ENCODE peak calls at places on chromosomes 3 and 15, in six cellular contexts. One of them, this sample, is unnamed.

GRCh38 chr15:78415284-78415683 is 22.7 kb upstream of the IREB2 start:
- DNase-seq in AG10803: peak
- DNase-seq in keratinocyte: no peak
- DNase-seq in SHP77: peak
- DNase-seq in stimulated activated CD8-positive, alpha-beta memory T cell treated with anti-CD3 and anti-CD28 coated beads, Interleukin-7, amount 100 ng/mL, for 24 hours: no peak
- DNase-seq in activated CD4-positive, alpha-beta T cell treated with anti-CD3 and anti-CD28 coated beads, Interleukin-2, amount 50 U/mL, for 24 hours: no peak
- DNase-seq in this sample: no peak

GRCh38 chr15:97791824-97792792 is 168.4 kb upstream of the ARRDC4 start:
- DNase-seq in SHP77: no peak
- DNase-seq in AG10803: no peak
- DNase-seq in keratinocyte: no peak
- DNase-seq in stimulated activated CD8-positive, alpha-beta memory T cell treated with anti-CD3 and anti-CD28 coated beads, Interleukin-7, amount 100 ng/mL, for 24 hours: no peak
- DNase-seq in activated CD4-positive, alpha-beta T cell treated with anti-CD3 and anti-CD28 coated beads, Interleukin-2, amount 50 U/mL, for 24 hours: no peak
- DNase-seq in this sample: no peak

GRCh38 chr3:73549071-73549600 is 75.6 kb downstream of the PDZRN3 start:
- DNase-seq in keratinocyte: no peak
- DNase-seq in AG10803: no peak
- DNase-seq in activated CD4-positive, alpha-beta T cell treated with anti-CD3 and anti-CD28 coated beads, Interleukin-2, amount 50 U/mL, for 24 hours: no peak
- DNase-seq in stimulated activated CD8-positive, alpha-beta memory T cell treated with anti-CD3 and anti-CD28 coated beads, Interleukin-7, amount 100 ng/mL, for 24 hours: no peak
- DNase-seq in SHP77: no peak
- DNase-seq in this sample: no peak

GRCh38 chr15:47196057-47196456 is 521.2 kb upstream of the SEMA6D start:
- DNase-seq in SHP77: peak
- DNase-seq in AG10803: peak
- DNase-seq in activated CD4-positive, alpha-beta T cell treated with anti-CD3 and anti-CD28 coated beads, Interleukin-2, amount 50 U/mL, for 24 hours: peak
- DNase-seq in stimulated activated CD8-positive, alpha-beta memory T cell treated with anti-CD3 and anti-CD28 coated beads, Interleukin-7, amount 100 ng/mL, for 24 hours: peak
- DNase-seq in keratinocyte: peak
- DNase-seq in this sample: peak

GRCh38 chr3:72635551-72635950 is 212.7 kb downstream of the SHQ1 start:
- DNase-seq in activated CD4-positive, alpha-beta T cell treated with anti-CD3 and anti-CD28 coated beads, Interleukin-2, amount 50 U/mL, for 24 hours: no peak
- DNase-seq in keratinocyte: no peak
- DNase-seq in SHP77: no peak
- DNase-seq in AG10803: no peak
- DNase-seq in stimulated activated CD8-positive, alpha-beta memory T cell treated with anti-CD3 and anti-CD28 coated beads, Interleukin-7, amount 100 ng/mL, for 24 hours: no peak
- DNase-seq in this sample: no peak

GRCh38 chr3:58452176-58452575 is 18.5 kb upstream of the PDHB start:
- DNase-seq in SHP77: peak
- DNase-seq in activated CD4-positive, alpha-beta T cell treated with anti-CD3 and anti-CD28 coated beads, Interleukin-2, amount 50 U/mL, for 24 hours: no peak
- DNase-seq in stimulated activated CD8-positive, alpha-beta memory T cell treated with anti-CD3 and anti-CD28 coated beads, Interleukin-7, amount 100 ng/mL, for 24 hours: no peak
- DNase-seq in AG10803: no peak
- DNase-seq in keratinocyte: no peak
- DNase-seq in this sample: no peak

GRCh38 chr15:77738441-77739437 is 106.0 kb upstream of the LINGO1 start:
- DNase-seq in stimulated activated CD8-positive, alpha-beta memory T cell treated with anti-CD3 and anti-CD28 coated beads, Interleukin-7, amount 100 ng/mL, for 24 hours: no peak
- DNase-seq in AG10803: no peak
- DNase-seq in keratinocyte: no peak
- DNase-seq in SHP77: peak
- DNase-seq in activated CD4-positive, alpha-beta T cell treated with anti-CD3 and anti-CD28 coated beads, Interleukin-2, amount 50 U/mL, for 24 hours: no peak
- DNase-seq in this sample: no peak

GRCh38 chr15:31298707-31299172 is 27.9 kb upstream of the KLF13 start:
- DNase-seq in SHP77: no peak
- DNase-seq in keratinocyte: no peak
- DNase-seq in activated CD4-positive, alpha-beta T cell treated with anti-CD3 and anti-CD28 coated beads, Interleukin-2, amount 50 U/mL, for 24 hours: no peak
- DNase-seq in stimulated activated CD8-positive, alpha-beta memory T cell treated with anti-CD3 and anti-CD28 coated beads, Interleukin-7, amount 100 ng/mL, for 24 hours: no peak
- DNase-seq in AG10803: no peak
- DNase-seq in this sample: no peak

GRCh38 chr3:57917611-57918010 is 90.6 kb upstream of the FLNB start:
- DNase-seq in SHP77: no peak
- DNase-seq in activated CD4-positive, alpha-beta T cell treated with anti-CD3 and anti-CD28 coated beads, Interleukin-2, amount 50 U/mL, for 24 hours: no peak
- DNase-seq in keratinocyte: no peak
- DNase-seq in AG10803: peak
- DNase-seq in stimulated activated CD8-positive, alpha-beta memory T cell treated with anti-CD3 and anti-CD28 coated beads, Interleukin-7, amount 100 ng/mL, for 24 hours: no peak
- DNase-seq in this sample: no peak

GRCh38 chr3:81778678-81779182 is 17.3 kb upstream of the GBE1 start:
- DNase-seq in keratinocyte: no peak
- DNase-seq in SHP77: no peak
- DNase-seq in activated CD4-positive, alpha-beta T cell treated with anti-CD3 and anti-CD28 coated beads, Interleukin-2, amount 50 U/mL, for 24 hours: no peak
- DNase-seq in AG10803: peak
- DNase-seq in stimulated activated CD8-positive, alpha-beta memory T cell treated with anti-CD3 and anti-CD28 coated beads, Interleukin-7, amount 100 ng/mL, for 24 hours: no peak
- DNase-seq in this sample: no peak

GRCh38 chr3:49665822-49666519 is 8.2 kb upstream of the APEH start:
- DNase-seq in SHP77: no peak
- DNase-seq in activated CD4-positive, alpha-beta T cell treated with anti-CD3 and anti-CD28 coated beads, Interleukin-2, amount 50 U/mL, for 24 hours: no peak
- DNase-seq in AG10803: no peak
- DNase-seq in stimulated activated CD8-positive, alpha-beta memory T cell treated with anti-CD3 and anti-CD28 coated beads, Interleukin-7, amount 100 ng/mL, for 24 hours: no peak
- DNase-seq in keratinocyte: no peak
- DNase-seq in this sample: no peak

GRCh38 chr15:73941044-73941443 is 14.8 kb downstream of the LOXL1 start:
- DNase-seq in activated CD4-positive, alpha-beta T cell treated with anti-CD3 and anti-CD28 coated beads, Interleukin-2, amount 50 U/mL, for 24 hours: no peak
- DNase-seq in SHP77: no peak
- DNase-seq in AG10803: peak
- DNase-seq in keratinocyte: no peak
- DNase-seq in stimulated activated CD8-positive, alpha-beta memory T cell treated with anti-CD3 and anti-CD28 coated beads, Interleukin-7, amount 100 ng/mL, for 24 hours: no peak
- DNase-seq in this sample: no peak

GRCh38 chr3:101549473-101549872 is 12.2 kb upstream of the TRMT10C start:
- DNase-seq in keratinocyte: no peak
- DNase-seq in stimulated activated CD8-positive, alpha-beta memory T cell treated with anti-CD3 and anti-CD28 coated beads, Interleukin-7, amount 100 ng/mL, for 24 hours: no peak
- DNase-seq in activated CD4-positive, alpha-beta T cell treated with anti-CD3 and anti-CD28 coated beads, Interleukin-2, amount 50 U/mL, for 24 hours: no peak
- DNase-seq in AG10803: no peak
- DNase-seq in SHP77: no peak
- DNase-seq in this sample: no peak

GRCh38 chr15:46732060-46732459 is 985.2 kb upstream of the SEMA6D start:
- DNase-seq in keratinocyte: no peak
- DNase-seq in AG10803: no peak
- DNase-seq in SHP77: no peak
- DNase-seq in stimulated activated CD8-positive, alpha-beta memory T cell treated with anti-CD3 and anti-CD28 coated beads, Interleukin-7, amount 100 ng/mL, for 24 hours: no peak
- DNase-seq in activated CD4-positive, alpha-beta T cell treated with anti-CD3 and anti-CD28 coated beads, Interleukin-2, amount 50 U/mL, for 24 hours: no peak
- DNase-seq in this sample: no peak

GRCh38 chr15:67935244-67935643 is 95.4 kb upstream of the RNU6-1 start:
- DNase-seq in activated CD4-positive, alpha-beta T cell treated with anti-CD3 and anti-CD28 coated beads, Interleukin-2, amount 50 U/mL, for 24 hours: no peak
- DNase-seq in stimulated activated CD8-positive, alpha-beta memory T cell treated with anti-CD3 and anti-CD28 coated beads, Interleukin-7, amount 100 ng/mL, for 24 hours: no peak
- DNase-seq in AG10803: no peak
- DNase-seq in keratinocyte: no peak
- DNase-seq in SHP77: no peak
- DNase-seq in this sample: no peak

GRCh38 chr15:77019476-77020331 is 24.8 kb downstream of the PSTPIP1 start:
- DNase-seq in stimulated activated CD8-positive, alpha-beta memory T cell treated with anti-CD3 and anti-CD28 coated beads, Interleukin-7, amount 100 ng/mL, for 24 hours: no peak
- DNase-seq in AG10803: no peak
- DNase-seq in SHP77: no peak
- DNase-seq in keratinocyte: no peak
- DNase-seq in activated CD4-positive, alpha-beta T cell treated with anti-CD3 and anti-CD28 coated beads, Interleukin-2, amount 50 U/mL, for 24 hours: peak
- DNase-seq in this sample: no peak

GRCh38 chr3:72368331-72368975 is 479.8 kb downstream of the SHQ1 start:
- DNase-seq in activated CD4-positive, alpha-beta T cell treated with anti-CD3 and anti-CD28 coated beads, Interleukin-2, amount 50 U/mL, for 24 hours: no peak
- DNase-seq in AG10803: peak
- DNase-seq in keratinocyte: no peak
- DNase-seq in stimulated activated CD8-positive, alpha-beta memory T cell treated with anti-CD3 and anti-CD28 coated beads, Interleukin-7, amount 100 ng/mL, for 24 hours: no peak
- DNase-seq in SHP77: no peak
- DNase-seq in this sample: no peak

GRCh38 chr3:184872200-184872599 is 60.2 kb downstream of the VPS8 start:
- DNase-seq in SHP77: no peak
- DNase-seq in keratinocyte: no peak
- DNase-seq in AG10803: peak
- DNase-seq in stimulated activated CD8-positive, alpha-beta memory T cell treated with anti-CD3 and anti-CD28 coated beads, Interleukin-7, amount 100 ng/mL, for 24 hours: no peak
- DNase-seq in activated CD4-positive, alpha-beta T cell treated with anti-CD3 and anti-CD28 coated beads, Interleukin-2, amount 50 U/mL, for 24 hours: no peak
- DNase-seq in this sample: no peak

GRCh38 chr3:126912491-126913195 is 70.3 kb upstream of the PLXNA1 start:
- DNase-seq in SHP77: no peak
- DNase-seq in AG10803: no peak
- DNase-seq in stimulated activated CD8-positive, alpha-beta memory T cell treated with anti-CD3 and anti-CD28 coated beads, Interleukin-7, amount 100 ng/mL, for 24 hours: no peak
- DNase-seq in activated CD4-positive, alpha-beta T cell treated with anti-CD3 and anti-CD28 coated beads, Interleukin-2, amount 50 U/mL, for 24 hours: no peak
- DNase-seq in keratinocyte: no peak
- DNase-seq in this sample: no peak

GRCh38 chr15:101004500-101004899 is 85.3 kb downstream of the LRRK1 start:
- DNase-seq in activated CD4-positive, alpha-beta T cell treated with anti-CD3 and anti-CD28 coated beads, Interleukin-2, amount 50 U/mL, for 24 hours: no peak
- DNase-seq in AG10803: no peak
- DNase-seq in SHP77: no peak
- DNase-seq in keratinocyte: no peak
- DNase-seq in stimulated activated CD8-positive, alpha-beta memory T cell treated with anti-CD3 and anti-CD28 coated beads, Interleukin-7, amount 100 ng/mL, for 24 hours: no peak
- DNase-seq in this sample: no peak

GRCh38 chr3:14406336-14406735 is 3.9 kb downstream of the SLC6A6 start:
- DNase-seq in SHP77: no peak
- DNase-seq in AG10803: no peak
- DNase-seq in stimulated activated CD8-positive, alpha-beta memory T cell treated with anti-CD3 and anti-CD28 coated beads, Interleukin-7, amount 100 ng/mL, for 24 hours: no peak
- DNase-seq in activated CD4-positive, alpha-beta T cell treated with anti-CD3 and anti-CD28 coated beads, Interleukin-2, amount 50 U/mL, for 24 hours: no peak
- DNase-seq in keratinocyte: no peak
- DNase-seq in this sample: no peak

GRCh38 chr15:100898661-100899462 is 19.2 kb downstream of the ALDH1A3 start:
- DNase-seq in SHP77: no peak
- DNase-seq in AG10803: no peak
- DNase-seq in activated CD4-positive, alpha-beta T cell treated with anti-CD3 and anti-CD28 coated beads, Interleukin-2, amount 50 U/mL, for 24 hours: no peak
- DNase-seq in keratinocyte: no peak
- DNase-seq in stimulated activated CD8-positive, alpha-beta memory T cell treated with anti-CD3 and anti-CD28 coated beads, Interleukin-7, amount 100 ng/mL, for 24 hours: no peak
- DNase-seq in this sample: no peak

GRCh38 chr3:57423335-57423734 is 120.8 kb downstream of the DNAH12 start:
- DNase-seq in AG10803: no peak
- DNase-seq in activated CD4-positive, alpha-beta T cell treated with anti-CD3 and anti-CD28 coated beads, Interleukin-2, amount 50 U/mL, for 24 hours: no peak
- DNase-seq in keratinocyte: no peak
- DNase-seq in SHP77: no peak
- DNase-seq in stimulated activated CD8-positive, alpha-beta memory T cell treated with anti-CD3 and anti-CD28 coated beads, Interleukin-7, amount 100 ng/mL, for 24 hours: no peak
- DNase-seq in this sample: no peak

GRCh38 chr3:133248389-133248788 is 151.5 kb upstream of the BFSP2 start:
- DNase-seq in activated CD4-positive, alpha-beta T cell treated with anti-CD3 and anti-CD28 coated beads, Interleukin-2, amount 50 U/mL, for 24 hours: no peak
- DNase-seq in AG10803: no peak
- DNase-seq in keratinocyte: no peak
- DNase-seq in stimulated activated CD8-positive, alpha-beta memory T cell treated with anti-CD3 and anti-CD28 coated beads, Interleukin-7, amount 100 ng/mL, for 24 hours: no peak
- DNase-seq in SHP77: no peak
- DNase-seq in this sample: no peak

GRCh38 chr15:53346583-53346982 is 412.9 kb downstream of the WDR72 start:
- DNase-seq in keratinocyte: no peak
- DNase-seq in SHP77: no peak
- DNase-seq in AG10803: no peak
- DNase-seq in stimulated activated CD8-positive, alpha-beta memory T cell treated with anti-CD3 and anti-CD28 coated beads, Interleukin-7, amount 100 ng/mL, for 24 hours: no peak
- DNase-seq in activated CD4-positive, alpha-beta T cell treated with anti-CD3 and anti-CD28 coated beads, Interleukin-2, amount 50 U/mL, for 24 hours: no peak
- DNase-seq in this sample: no peak

GRCh38 chr15:90581771-90582471 is 52.2 kb downstream of the CRTC3 start:
- DNase-seq in AG10803: no peak
- DNase-seq in SHP77: no peak
- DNase-seq in keratinocyte: no peak
- DNase-seq in activated CD4-positive, alpha-beta T cell treated with anti-CD3 and anti-CD28 coated beads, Interleukin-2, amount 50 U/mL, for 24 hours: no peak
- DNase-seq in stimulated activated CD8-positive, alpha-beta memory T cell treated with anti-CD3 and anti-CD28 coated beads, Interleukin-7, amount 100 ng/mL, for 24 hours: no peak
- DNase-seq in this sample: peak

This sample was measured in KBM-7.